ENCODE peak calls at places on chromosomes 4 and X, in four cellular contexts. O, Q, M and G are unnamed samples.

GRCh38 chr4:69823481-69824186 is 36.3 kb downstream of the SULT1E1 start:
- DNase-seq in O (no peak), Q (peak; percentile 32), M (no peak), G (peak; percentile 65)

GRCh38 chrX:44873415-44874270 is 655 bp downstream of the KDM6A start:
- DNase-seq in O (peak; percentile 65), Q (peak; percentile 68), M (peak; percentile 8), G (peak; percentile 58)

GRCh38 chr4:83535945-83536648 is at the start of gene GPAT3:
- DNase-seq in O (peak; percentile 88), Q (peak; percentile 60), M (peak; percentile 75), G (peak; percentile 62)

GRCh38 chrX:2552621-2553297 is 52.0 kb upstream of the DHRSX start:
- DNase-seq in O (no peak), Q (no peak), M (no peak), G (peak; percentile 3)

GRCh38 chr4:19155568-19155967 is 1096.1 kb upstream of the SLIT2 start:
- DNase-seq in O (no peak), Q (no peak), M (no peak), G (no peak)

GRCh38 chr4:70703695-70704332 is 15.5 kb downstream of the UTP3 start:
- DNase-seq in O (no peak), Q (peak; percentile 64), M (peak; percentile 12), G (peak; percentile 38)

GRCh38 chr4:10151182-10151581 is 34.6 kb upstream of the WDR1 start:
- DNase-seq in O (no peak), Q (no peak), M (no peak), G (no peak)

GRCh38 chr4:93659629-93660028 is 168.9 kb upstream of the ATOH1 start:
- DNase-seq in O (no peak), Q (no peak), M (no peak), G (no peak)

GRCh38 chrX:86133761-86134160 is 14.5 kb upstream of the DACH2 start:
- DNase-seq in O (no peak), Q (no peak), M (no peak), G (peak; percentile 14)

GRCh38 chr4:83115000-83115399 is 471 bp upstream of the PLAC8 start:
- DNase-seq in O (no peak), Q (no peak), M (no peak), G (no peak)

GRCh38 chrX:30822719-30823118 is 66.3 kb downstream of the TAB3 start:
- DNase-seq in O (no peak), Q (no peak), M (no peak), G (no peak)

GRCh38 chrX:134636859-134637258 is 21.4 kb downstream of the PLAC1 start:
- DNase-seq in O (no peak), Q (no peak), M (no peak), G (no peak)

GRCh38 chr4:9679704-9680478 is 101.5 kb upstream of the DRD5 start:
- DNase-seq in O (peak; percentile 43), Q (no peak), M (no peak), G (no peak)

GRCh38 chr4:112767386-112767785 is 130.4 kb downstream of the LARP7 start:
- DNase-seq in O (no peak), Q (no peak), M (no peak), G (no peak)

GRCh38 chrX:72316408-72317079 is 10.8 kb upstream of the CITED1 start:
- DNase-seq in O (no peak), Q (no peak), M (no peak), G (no peak)

GRCh38 chr4:95761871-95762270 is 78.0 kb upstream of the PDHA2 start:
- DNase-seq in O (no peak), Q (no peak), M (no peak), G (no peak)

GRCh38 chr4:168708108-168708507 is 211.3 kb downstream of the PALLD start:
- DNase-seq in O (no peak), Q (no peak), M (no peak), G (no peak)

GRCh38 chrX:150692837-150693781 is at the start of gene MTMR1:
- DNase-seq in O (no peak), Q (peak; percentile 68), M (peak; percentile 19), G (peak; percentile 55)

GRCh38 chr4:16157609-16158503 is 68.4 kb downstream of the TAPT1 start:
- DNase-seq in O (no peak), Q (peak; percentile 82), M (no peak), G (peak; percentile 17)

GRCh38 chrX:38041237-38041636 is 34.9 kb downstream of the SYTL5 start:
- DNase-seq in O (no peak), Q (peak; percentile 45), M (no peak), G (no peak)

GRCh38 chr4:92241094-92241493 is 62.7 kb upstream of the GRID2 start:
- DNase-seq in O (no peak), Q (no peak), M (no peak), G (no peak)

GRCh38 chr4:52059372-52059771 is 8.3 kb downstream of the SPATA18 start:
- DNase-seq in O (no peak), Q (no peak), M (peak; percentile 83), G (no peak)

GRCh38 chr4:13309751-13310150 is 174.4 kb downstream of the RAB28 start:
- DNase-seq in O (no peak), Q (no peak), M (no peak), G (no peak)

GRCh38 chr4:182854466-182854865 is 62.7 kb downstream of the DCTD start:
- DNase-seq in O (no peak), Q (no peak), M (no peak), G (no peak)
- TF ChIP-seq CTCF in O (no peak), Q (no peak), M (no peak), G (no peak)

GRCh38 chr4:143089291-143089690 is 95.4 kb upstream of the USP38 start:
- DNase-seq in O (no peak), Q (peak; percentile 3), M (no peak), G (peak; percentile 3)
- H3K4me1 ChIP-seq in O (no peaks in the 10 kb centered on the region), Q (peaks cover 8% of the 10 kb centered on the region), M (no peaks in the 10 kb centered on the region), G (peaks cover 6% of the 10 kb centered on the region)

GRCh38 chrX:130699618-130700017 is 203.4 kb downstream of the ENOX2 start:
- DNase-seq in O (no peak), Q (no peak), M (no peak), G (no peak)

GRCh38 chrX:130702867-130703707 is 199.9 kb downstream of the ENOX2 start:
- DNase-seq in O (no peak), Q (no peak), M (no peak), G (no peak)

GRCh38 chrX:130704053-130705038 is 198.7 kb downstream of the ENOX2 start:
- DNase-seq in O (no peak), Q (no peak), M (no peak), G (no peak)

GRCh38 chrX:130696542-130696941 is 206.5 kb downstream of the ENOX2 start:
- DNase-seq in O (no peak), Q (no peak), M (no peak), G (no peak)

GRCh38 chrX:130700629-130701028 is 202.4 kb downstream of the ENOX2 start:
- DNase-seq in O (no peak), Q (no peak), M (no peak), G (no peak)
- H3K4me3 ChIP-seq in O (no peak overlapping the region), Q (no peak overlapping the region), M (no peak overlapping the region), G (no peak overlapping the region)

GRCh38 chr4:6071191-6071958 is 53.1 kb upstream of the C4orf50 start:
- DNase-seq in O (no peak), Q (peak; percentile 20), M (no peak), G (no peak)

GRCh38 chr4:6074723-6075122 is 56.5 kb upstream of the C4orf50 start:
- DNase-seq in O (no peak), Q (no peak), M (no peak), G (no peak)

GRCh38 chr4:6071959-6072720 is 53.9 kb upstream of the C4orf50 start:
- DNase-seq in O (no peak), Q (no peak), M (no peak), G (no peak)

GRCh38 chr4:6079965-6080364 is 61.7 kb upstream of the C4orf50 start:
- DNase-seq in O (no peak), Q (no peak), M (no peak), G (no peak)

GRCh38 chr4:6076391-6076790 is 58.2 kb upstream of the C4orf50 start:
- DNase-seq in O (no peak), Q (no peak), M (no peak), G (no peak)
- TF ChIP-seq CTCF in O (no peak), Q (peak; percentile 56), M (no peak), G (no peak)

DNA sequence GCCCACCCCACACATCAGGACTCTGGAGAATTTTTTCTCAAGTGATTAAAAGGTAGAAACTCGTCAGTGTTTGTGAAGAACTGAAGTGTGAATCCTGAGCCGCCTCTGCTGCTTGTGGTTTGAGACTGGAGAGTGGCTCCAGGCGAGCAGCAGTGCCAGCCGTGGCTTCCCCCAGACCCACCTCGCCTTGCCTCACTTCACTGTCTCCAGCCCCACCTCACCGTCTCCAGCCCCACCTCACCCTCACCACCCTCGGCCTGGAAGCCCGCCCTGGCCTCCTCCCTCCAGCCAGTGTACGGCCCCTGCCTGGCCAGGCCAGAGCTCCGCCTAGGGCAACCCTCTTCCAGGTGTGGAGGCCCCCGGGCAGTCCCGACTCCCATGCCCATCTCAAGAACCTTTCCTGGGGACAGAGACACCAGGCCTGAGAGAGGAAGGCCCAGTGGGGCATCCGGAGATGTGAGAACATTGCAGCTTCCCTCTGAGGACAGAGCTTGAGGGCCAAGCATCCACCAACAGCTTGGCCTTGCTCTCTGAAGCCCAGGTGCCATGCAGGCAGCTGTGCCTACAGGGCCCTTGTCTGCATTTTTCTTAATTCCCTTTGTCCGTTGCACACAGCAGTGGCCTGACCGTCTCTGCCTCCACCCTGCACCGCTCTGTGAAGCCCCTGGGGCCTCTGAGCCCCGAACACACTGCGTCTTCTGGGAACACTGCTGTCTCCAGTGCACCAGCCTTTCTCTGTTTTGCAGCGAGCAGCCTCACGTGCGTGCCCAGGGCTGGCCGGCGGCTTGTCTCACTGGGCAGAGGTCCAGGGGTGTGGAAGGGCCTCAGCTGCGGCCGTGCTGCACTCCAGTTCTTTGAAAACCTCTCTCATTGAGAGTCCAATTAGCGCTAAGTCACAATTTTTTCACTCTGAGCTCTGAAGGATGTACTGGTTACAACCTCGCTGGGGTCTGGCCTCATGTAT is 13.8 kb downstream of the SH3BP2 start:
- DNase-seq in O (no peak), Q (no peak), M (peak; percentile 77), G (peak; percentile 80)
- H3K4me1 ChIP-seq in O (peaks cover 62% of the 10 kb centered on the region), Q (peaks cover 19% of the 10 kb centered on the region), M (peaks cover 22% of the 10 kb centered on the region), G (peaks cover 3% of the 10 kb centered on the region)

GRCh38 chrX:120752431-120753128 is 122.7 kb upstream of the C1GALT1C1 start:
- DNase-seq in O (no peak), Q (no peak), M (no peak), G (no peak)
- H3K4me3 ChIP-seq in O (no peak overlapping the region), Q (no peak overlapping the region), M (no peak overlapping the region), G (no peak overlapping the region)